ENCODE peak calls at places on chromosomes 6 and 20, in five cellular contexts. D is PC-3, O is aorta, X is tibial artery, V is MM.1S. F is an unnamed sample.

GRCh38 chr20:25237610-25238318 is 10.1 kb upstream of the PYGB start:
- DNase-seq in D (peak; percentile 100), O (no peak), X (peak; percentile 92), V (no peak), F (peak; percentile 78)

GRCh38 chr6:8943073-8943472 is 507.7 kb upstream of the SLC35B3 start:
- DNase-seq in D (no peak), O (no peak), X (no peak), V (no peak), F (no peak)

GRCh38 chr6:167719920-167720319 is 106.8 kb upstream of the AFDN start:
- DNase-seq in D (no peak), O (no peak), X (no peak), V (no peak), F (no peak)

GRCh38 chr6:122264557-122264956 is 134.9 kb upstream of the HSF2 start:
- DNase-seq in D (no peak), O (no peak), X (no peak), V (no peak), F (no peak)

GRCh38 chr20:44091026-44091425 is 96.0 kb downstream of the JPH2 start:
- DNase-seq in D (no peak), O (no peak), X (no peak), V (no peak), F (no peak)

GRCh38 chr20:47598911-47599745 is 97.4 kb downstream of the NCOA3 start:
- DNase-seq in D (no peak), O (no peak), X (no peak), V (no peak), F (no peak)

GRCh38 chr6:151021878-151022277 is 156.4 kb downstream of the MTHFD1L start:
- DNase-seq in D (no peak), O (no peak), X (no peak), V (no peak), F (no peak)

GRCh38 chr6:157530126-157530525 is 149.1 kb downstream of the ZDHHC14 start:
- DNase-seq in D (no peak), O (no peak), X (no peak), V (no peak), F (no peak)

GRCh38 chr6:42177514-42178364 is 4.6 kb downstream of the GUCA1A start:
- DNase-seq in D (no peak), O (peak; percentile 68), X (no peak), V (no peak), F (peak; percentile 37)

GRCh38 chr6:9412951-9413559 is 977.7 kb upstream of the SLC35B3 start:
- DNase-seq in D (peak; percentile 75), O (no peak), X (no peak), V (peak; percentile 59), F (no peak)

GRCh38 chr6:138572200-138572875 is 73.0 kb upstream of the NHSL1 start:
- DNase-seq in D (peak; percentile 73), O (peak; percentile 77), X (peak; percentile 71), V (no peak), F (peak; percentile 76)

GRCh38 chr6:16199792-16200191 is 38.6 kb upstream of the GMPR start:
- DNase-seq in D (no peak), O (no peak), X (no peak), V (no peak), F (no peak)

GRCh38 chr6:124073021-124073420 is 269.4 kb downstream of the NKAIN2 start:
- DNase-seq in D (no peak), O (no peak), X (no peak), V (no peak), F (no peak)

GRCh38 chr6:1917628-1918371 is 308.1 kb downstream of the FOXC1 start:
- DNase-seq in D (peak; percentile 97), O (peak; percentile 89), X (no peak), V (no peak), F (no peak)

GRCh38 chr6:97113170-97113569 is 169.8 kb downstream of the MMS22L start:
- DNase-seq in D (no peak), O (no peak), X (no peak), V (no peak), F (no peak)

GRCh38 chr20:59134182-59134581 is 29.4 kb upstream of the ZNF831 start:
- DNase-seq in D (no peak), O (no peak), X (no peak), V (no peak), F (no peak)

GRCh38 chr6:125200986-125201385 is 47.4 kb downstream of the TPD52L1 start:
- DNase-seq in D (no peak), O (no peak), X (no peak), V (no peak), F (no peak)

GRCh38 chr6:78810146-78810545 is 57.2 kb upstream of the IRAK1BP1 start:
- DNase-seq in D (peak; percentile 52), O (no peak), X (no peak), V (peak; percentile 28), F (no peak)

GRCh38 chr20:56249244-56249955 is 868 bp downstream of the MC3R start:
- DNase-seq in D (peak; percentile 31), O (no peak), X (no peak), V (peak; percentile 48), F (no peak)

GRCh38 chr6:140708386-140708785 is 1333.9 kb upstream of the CITED2 start:
- DNase-seq in D (no peak), O (no peak), X (no peak), V (no peak), F (no peak)

GRCh38 chr6:85923013-85923430 is 280.3 kb upstream of the SYNCRIP start:
- DNase-seq in D (peak; percentile 72), O (no peak), X (no peak), V (peak; percentile 64), F (no peak)

GRCh38 chr6:113676057-113676456 is 181.1 kb upstream of the MARCKS start:
- DNase-seq in D (no peak), O (no peak), X (no peak), V (no peak), F (no peak)

GRCh38 chr20:38343107-38343797 is 3.0 kb upstream of the LBP start:
- DNase-seq in D (no peak), O (peak; percentile 81), X (no peak), V (no peak), F (peak; percentile 75)

GRCh38 chr6:35299674-35300073 is 2.1 kb downstream of the DEF6 start:
- DNase-seq in D (no peak), O (no peak), X (peak; percentile 64), V (no peak), F (peak; percentile 71)

GRCh38 chr6:158322724-158323560 is 10.7 kb downstream of the TULP4 start:
- DNase-seq in D (peak; percentile 82), O (no peak), X (no peak), V (no peak), F (no peak)

GRCh38 chr6:100230976-100231316 is 233.8 kb downstream of the SIM1 start:
- DNase-seq in D (peak; percentile 61), O (no peak), X (no peak), V (no peak), F (no peak)

GRCh38 chr20:12058201-12058600 is 140.5 kb downstream of the BTBD3 start:
- DNase-seq in D (no peak), O (no peak), X (no peak), V (no peak), F (no peak)

GRCh38 chr20:17226410-17227198 is at the start of gene PCSK2:
- DNase-seq in D (no peak), O (peak; percentile 77), X (no peak), V (no peak), F (peak; percentile 69)

GRCh38 chr20:3863317-3863716 is 16.7 kb downstream of the MAVS start:
- DNase-seq in D (no peak), O (no peak), X (no peak), V (no peak), F (no peak)

GRCh38 chr6:11869656-11870340 is 91.2 kb upstream of the ADTRP start:
- DNase-seq in D (peak; percentile 71), O (no peak), X (no peak), V (no peak), F (peak; percentile 59)

GRCh38 chr20:20547221-20547875 is 165.1 kb downstream of the RALGAPA2 start:
- DNase-seq in D (peak; percentile 54), O (no peak), X (no peak), V (no peak), F (no peak)

GRCh38 chr6:170025341-170026271 is 265.3 kb downstream of the DLL1 start:
- DNase-seq in D (no peak), O (peak; percentile 64), X (no peak), V (no peak), F (no peak)
- H3K9me3 ChIP-seq in D (no peaks in the 10 kb centered on the region), O (no peaks in the 10 kb centered on the region), X (no peaks in the 10 kb centered on the region), V (no peaks in the 10 kb centered on the region), F (no peaks in the 10 kb centered on the region)

GRCh38 chr20:29878777-29879442 is 1378.6 kb upstream of the DEFB115 start:
- DNase-seq in D (no peak), O (peak; percentile 81), X (no peak), V (no peak), F (peak; percentile 8)

GRCh38 chr20:29873946-29874345 is 1383.5 kb upstream of the DEFB115 start:
- DNase-seq in D (no peak), O (peak; percentile 88), X (peak; percentile 78), V (peak; percentile 33), F (peak; percentile 85)

GRCh38 chr20:29874476-29875202 is 1382.8 kb upstream of the DEFB115 start:
- DNase-seq in D (no peak), O (peak; percentile 62), X (no peak), V (no peak), F (peak; percentile 27)

GRCh38 chr20:29878281-29878741 is 1379.2 kb upstream of the DEFB115 start:
- DNase-seq in D (peak; percentile 19), O (peak; percentile 84), X (no peak), V (no peak), F (peak; percentile 15)

DNA sequence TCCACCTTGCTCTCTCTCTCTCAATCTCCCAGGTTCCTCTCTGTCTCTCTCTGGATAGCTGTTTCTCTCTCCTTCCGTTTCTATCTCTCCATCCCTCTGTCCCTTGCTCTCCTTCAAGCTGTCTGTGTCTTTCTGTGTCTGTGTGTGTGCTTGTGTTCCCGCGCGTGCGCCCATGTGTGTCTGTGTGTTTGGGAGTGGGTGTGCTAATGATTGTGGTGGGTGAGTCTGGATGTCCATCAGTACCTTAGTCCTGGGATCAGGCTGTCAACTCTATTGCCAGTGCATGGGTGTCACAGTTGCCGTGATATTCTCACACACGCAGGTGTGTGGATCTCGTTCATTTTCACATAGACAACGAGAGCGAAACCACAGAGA is 1380.6 kb upstream of the DEFB115 start:
- DNase-seq in D (no peak), O (peak; percentile 76), X (no peak), V (no peak), F (peak; percentile 63)
- H3K9me3 ChIP-seq in D (peaks cover 15% of the 10 kb centered on the region), O (peaks cover 8% of the 10 kb centered on the region), X (peaks cover 66% of the 10 kb centered on the region), V (no peaks in the 10 kb centered on the region), F (no peaks in the 10 kb centered on the region)

GRCh38 chr20:63967330-63968135 is 2.2 kb downstream of the ZNF512B start:
- DNase-seq in D (no peak), O (peak; percentile 70), X (no peak), V (no peak), F (no peak)
- H3K9me3 ChIP-seq in D (no peaks in the 10 kb centered on the region), O (no peaks in the 10 kb centered on the region), X (no peaks in the 10 kb centered on the region), V (no peaks in the 10 kb centered on the region), F (no peaks in the 10 kb centered on the region)

DNA sequence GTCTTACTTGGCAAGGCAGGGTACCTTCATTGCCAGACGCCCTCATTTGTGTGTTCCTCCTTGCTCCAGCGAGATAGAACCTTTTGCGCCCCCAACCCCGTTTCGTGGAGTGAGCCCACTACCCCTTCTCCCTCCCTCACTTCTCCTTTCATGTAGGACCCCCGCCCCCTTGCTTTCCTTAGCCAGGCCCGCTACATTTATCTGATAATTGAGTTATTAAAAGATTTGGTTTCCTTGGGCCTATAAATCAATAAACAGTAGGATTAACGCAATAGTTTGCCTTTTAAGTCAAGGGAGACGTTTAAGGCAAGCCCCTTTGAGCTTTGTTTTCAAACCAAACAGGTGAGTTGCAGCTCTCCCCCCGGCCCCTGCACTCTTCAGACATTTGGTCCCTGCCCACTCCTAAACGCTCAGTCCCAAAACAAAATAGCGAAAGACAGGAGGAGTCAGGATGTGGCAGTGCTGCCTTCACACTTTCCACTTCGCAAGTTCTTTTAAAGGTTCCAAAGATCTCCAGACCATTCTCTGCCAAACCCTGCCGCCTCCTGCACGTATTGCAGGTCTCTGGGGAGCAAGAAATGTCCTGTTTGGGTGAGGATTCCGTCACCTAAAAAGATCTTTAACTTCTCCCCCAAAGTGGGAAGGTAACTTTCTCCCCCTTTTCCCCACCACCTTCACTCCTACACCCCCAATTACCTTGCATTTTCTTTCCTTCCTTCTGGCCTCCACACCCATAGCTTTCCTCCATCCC is 27.6 kb downstream of the TFAP2B start:
- DNase-seq in D (no peak), O (no peak), X (no peak), V (no peak), F (no peak)
- H3K9me3 ChIP-seq in D (no peaks in the 10 kb centered on the region), O (no peaks in the 10 kb centered on the region), X (no peaks in the 10 kb centered on the region), V (no peaks in the 10 kb centered on the region), F (no peaks in the 10 kb centered on the region)

F was measured in right cardiac atrium.